ENCODE peak calls at places on chromosomes 12 and 14, in ten cellular contexts. K is hepatocyte, T is kidney, Q is heart left ventricle, A is ovary, J is cardiac muscle cell, E is GM23338, P is adrenal gland, B is brain microvascular endothelial cell, Y is pancreas. V is an unnamed sample.

GRCh38 chr12:52246720-52247621 is 13.9 kb downstream of the KRT7 start:
- DNase-seq in K (peak; percentile 64), T (no peak), Q (no peak), A (no peak), J (no peak), E (peak; percentile 16), P (peak; percentile 80), B (no peak), Y (peak; percentile 79), V (no peak)

GRCh38 chr14:58805057-58805456 is 167.3 kb downstream of the DACT1 start:
- DNase-seq in K (no peak), T (no peak), Q (no peak), A (no peak), J (peak; percentile 57), E (no peak), P (peak; percentile 86), B (no peak), Y (no peak), V (no peak)

GRCh38 chr14:24094839-24095195 is 706 bp downstream of the PCK2 start:
- DNase-seq in K (no peak), T (peak; percentile 80), Q (no peak), A (no peak), J (no peak), E (peak; percentile 30), P (no peak), B (no peak), Y (no peak), V (no peak)

GRCh38 chr14:77641534-77642341 is 25.3 kb upstream of the SPTLC2 start:
- DNase-seq in K (no peak), T (peak; percentile 91), Q (peak; percentile 74), A (peak; percentile 73), J (no peak), E (peak; percentile 14), P (peak; percentile 83), B (peak; percentile 40), Y (peak; percentile 58), V (peak; percentile 83)

GRCh38 chr14:95075789-95076188 is 81.5 kb downstream of the DICER1 start:
- DNase-seq in K (no peak), T (no peak), Q (no peak), A (no peak), J (no peak), E (no peak), P (no peak), B (no peak), Y (no peak), V (no peak)

GRCh38 chr14:102774391-102775153 is 2.7 kb upstream of the TRAF3 start:
- DNase-seq in K (peak; percentile 84), T (peak; percentile 61), Q (peak; percentile 40), A (peak; percentile 40), J (peak; percentile 78), E (peak; percentile 85), P (peak; percentile 70), B (peak; percentile 89), Y (no peak), V (no peak)

GRCh38 chr12:118053071-118053985 is 7.7 kb downstream of the WSB2 start:
- DNase-seq in K (no peak), T (no peak), Q (no peak), A (no peak), J (no peak), E (no peak), P (no peak), B (no peak), Y (no peak), V (no peak)

GRCh38 chr12:79439179-79439825 is 251.5 kb downstream of the PAWR start:
- DNase-seq in K (no peak), T (no peak), Q (no peak), A (no peak), J (no peak), E (no peak), P (no peak), B (no peak), Y (no peak), V (no peak)

GRCh38 chr14:79011091-79011919 is 841.1 kb downstream of the NRXN3 start:
- DNase-seq in K (peak; percentile 69), T (no peak), Q (no peak), A (no peak), J (peak; percentile 57), E (peak; percentile 65), P (no peak), B (peak; percentile 83), Y (no peak), V (no peak)

GRCh38 chr14:61121293-61121897 is 140.3 kb downstream of the SLC38A6 start:
- DNase-seq in K (no peak), T (no peak), Q (no peak), A (no peak), J (no peak), E (no peak), P (no peak), B (no peak), Y (no peak), V (no peak)

GRCh38 chr12:133221241-133221640 is 14.4 kb downstream of the ANHX start:
- DNase-seq in K (no peak), T (no peak), Q (no peak), A (no peak), J (no peak), E (no peak), P (no peak), B (no peak), Y (no peak), V (no peak)

GRCh38 chr12:116123511-116124258 is 153.8 kb downstream of the MED13L start:
- DNase-seq in K (peak; percentile 28), T (no peak), Q (peak; percentile 29), A (no peak), J (peak; percentile 72), E (no peak), P (peak; percentile 38), B (peak; percentile 77), Y (no peak), V (no peak)

GRCh38 chr12:89960011-89960507 is 251.4 kb upstream of the ATP2B1 start:
- DNase-seq in K (peak; percentile 7), T (no peak), Q (no peak), A (no peak), J (no peak), E (no peak), P (no peak), B (peak; percentile 58), Y (no peak), V (no peak)

GRCh38 chr12:86137936-86138335 is 118.3 kb downstream of the MGAT4C start:
- DNase-seq in K (no peak), T (no peak), Q (no peak), A (no peak), J (no peak), E (no peak), P (no peak), B (peak; percentile 11), Y (no peak), V (no peak)

GRCh38 chr12:44019118-44019517 is 183.2 kb downstream of the TMEM117 start:
- DNase-seq in K (no peak), T (no peak), Q (no peak), A (no peak), J (no peak), E (peak; percentile 15), P (no peak), B (no peak), Y (no peak), V (no peak)

DNA sequence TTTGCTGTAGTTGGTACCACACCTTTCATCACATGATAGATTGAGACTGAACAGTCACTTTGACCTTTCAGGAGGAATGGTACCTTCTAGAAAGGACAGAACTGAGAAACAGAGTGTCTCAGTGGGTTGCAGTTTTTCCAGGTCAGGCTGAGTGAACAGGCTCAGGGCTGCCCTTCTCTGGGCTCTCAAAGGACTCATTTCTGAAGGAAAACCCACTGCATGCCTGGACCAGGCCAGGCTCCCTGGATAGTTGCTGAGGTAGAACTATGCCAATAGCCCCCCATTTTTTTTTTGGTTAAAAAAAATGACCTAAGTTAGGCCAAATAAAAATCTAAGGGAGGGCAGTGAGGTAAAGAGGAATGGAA is 148.1 kb upstream of the EGLN3 start:
- DNase-seq in K (no peak), T (no peak), Q (no peak), A (no peak), J (no peak), E (no peak), P (no peak), B (no peak), Y (no peak), V (no peak)
- TF ChIP-seq CTCF in K (no peak), T (no peak), Q (no peak), A (no peak), J (no peak), E (no peak), P (no peak), B (no peak), Y (peak; percentile 1), V (peak; percentile 1)

GRCh38 chr14:68291820-68292219 is 472.2 kb downstream of the RAD51B start:
- DNase-seq in K (no peak), T (no peak), Q (no peak), A (no peak), J (peak; percentile 72), E (peak; percentile 82), P (no peak), B (no peak), Y (no peak), V (no peak)
- H3K36me3 ChIP-seq in K (no peaks in the 10 kb centered on the region), T (no peaks in the 10 kb centered on the region), Q (no peaks in the 10 kb centered on the region), A (no peaks in the 10 kb centered on the region), J (no peaks in the 10 kb centered on the region), E (no peaks in the 10 kb centered on the region), P (no peaks in the 10 kb centered on the region), B (no peaks in the 10 kb centered on the region), Y (no peaks in the 10 kb centered on the region), V (no peaks in the 10 kb centered on the region)

DNA sequence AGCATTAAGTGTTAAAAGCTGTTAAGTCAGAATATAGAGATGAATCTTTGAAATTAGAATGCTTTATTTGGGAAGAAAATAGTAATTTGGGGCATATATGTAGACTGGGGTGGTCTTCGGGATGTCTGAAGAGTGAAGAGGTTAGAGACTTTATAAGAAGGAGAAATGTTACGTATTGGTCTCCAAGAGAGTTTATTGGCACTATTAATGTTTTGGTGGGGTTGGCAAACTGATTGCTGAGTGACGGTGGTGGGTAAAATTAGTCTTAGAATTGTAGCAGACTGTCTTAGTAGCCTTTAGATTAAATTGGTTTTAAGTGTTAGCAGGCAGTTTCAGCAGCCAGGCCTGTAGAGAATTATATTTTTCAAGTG is 4.9 kb upstream of the ATP23 start:
- DNase-seq in K (no peak), T (no peak), Q (no peak), A (no peak), J (no peak), E (no peak), P (no peak), B (no peak), Y (no peak), V (no peak)
- H3K4me3 ChIP-seq in K (peak overlapping the region; percentile 46), T (peak overlapping the region; percentile 94), Q (peak overlapping the region; percentile 73), A (peak overlapping the region; percentile 53), J (peak overlapping the region; percentile 62), E (peak overlapping the region; percentile 48), P (peak overlapping the region; percentile 64), B (peak overlapping the region; percentile 71), Y (peak overlapping the region; percentile 44), V (peak overlapping the region; percentile 63)

DNA sequence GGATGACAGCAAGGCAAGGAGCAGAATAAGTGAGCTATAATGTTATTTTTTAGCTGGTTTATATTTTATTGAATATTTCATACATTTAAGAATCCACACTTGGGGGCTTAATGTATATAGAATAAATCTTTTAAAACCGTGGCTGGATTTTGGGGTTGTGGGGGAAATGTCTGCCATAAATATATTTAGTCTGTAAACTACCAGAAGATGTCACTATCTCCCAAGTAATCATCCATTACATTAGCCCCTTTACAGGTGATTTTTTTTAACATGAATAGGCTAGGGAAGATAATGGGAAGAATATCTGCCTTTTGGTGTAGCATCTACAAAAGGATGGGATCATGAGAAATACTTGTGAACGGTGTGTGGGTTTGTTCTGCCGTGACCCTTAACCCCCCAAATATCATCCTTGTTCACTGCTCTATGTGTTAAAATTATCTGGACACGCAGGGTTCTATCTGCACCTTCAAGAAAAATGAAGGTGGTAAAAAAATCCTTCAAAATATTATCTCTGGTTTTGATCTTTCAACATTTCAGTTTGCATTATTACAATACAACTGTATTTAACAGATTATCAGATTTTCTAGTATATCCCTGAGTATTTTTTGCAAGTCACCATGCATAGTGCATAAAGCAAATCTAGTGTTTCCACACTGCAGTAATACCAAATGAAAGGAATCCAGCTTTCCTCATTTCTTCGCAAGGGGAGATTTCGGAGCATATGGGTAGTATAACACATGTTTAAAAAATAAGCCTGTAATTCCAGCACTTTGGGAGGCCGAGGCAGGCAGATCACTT is 8.0 kb upstream of the SLC17A8 start:
- DNase-seq in K (peak; percentile 35), T (no peak), Q (no peak), A (no peak), J (no peak), E (peak; percentile 75), P (no peak), B (no peak), Y (no peak), V (no peak)
- TF ChIP-seq CTCF in K (peak; percentile 63), T (peak; percentile 15), Q (peak; percentile 51), A (peak; percentile 42), J (peak; percentile 39), E (peak; percentile 81), P (peak; percentile 48), B (peak; percentile 18), Y (no peak), V (no peak)